ENCODE peak calls at places on chromosomes 4 and X, in six cellular contexts. Z, T, X, C, J and F are unnamed samples.

GRCh38 chrX:68932611-68933010 is 103.8 kb downstream of the EFNB1 start:
- DNase-seq in Z (no peak), T (no peak), X (no peak), C (no peak), J (no peak), F (no peak)

GRCh38 chrX:5646818-5647217 is 581.8 kb downstream of the NLGN4X start:
- DNase-seq in Z (no peak), T (no peak), X (peak; percentile 23), C (no peak), J (no peak), F (no peak)

GRCh38 chrX:112941209-112941788 is 100.7 kb upstream of the AMOT start:
- DNase-seq in Z (no peak), T (peak; percentile 2), X (no peak), C (no peak), J (no peak), F (no peak)

GRCh38 chrX:5080812-5081211 is 1147.9 kb downstream of the NLGN4X start:
- DNase-seq in Z (no peak), T (no peak), X (no peak), C (no peak), J (no peak), F (no peak)

GRCh38 chrX:18828832-18829404 is 121.5 kb downstream of the PPEF1 start:
- DNase-seq in Z (no peak), T (no peak), X (no peak), C (no peak), J (no peak), F (peak; percentile 2)

GRCh38 chr4:183617075-183617474 is 41.9 kb downstream of the RWDD4 start:
- DNase-seq in Z (no peak), T (no peak), X (no peak), C (no peak), J (no peak), F (no peak)

GRCh38 chr4:52059372-52059771 is 8.3 kb downstream of the SPATA18 start:
- DNase-seq in Z (no peak), T (peak; percentile 83), X (no peak), C (no peak), J (no peak), F (peak; percentile 81)

GRCh38 chrX:37553476-37553875 is 18.0 kb upstream of the LANCL3 start:
- DNase-seq in Z (no peak), T (no peak), X (no peak), C (no peak), J (no peak), F (no peak)

GRCh38 chr4:157806176-157806575 is 366.6 kb downstream of the GASK1B start:
- DNase-seq in Z (no peak), T (peak; percentile 25), X (no peak), C (no peak), J (no peak), F (no peak)

GRCh38 chr4:99715286-99715685 is 57.7 kb upstream of the C4orf54 start:
- DNase-seq in Z (no peak), T (no peak), X (no peak), C (no peak), J (no peak), F (no peak)

GRCh38 chrX:44795945-44796450 is 47.8 kb upstream of the DUSP21 start:
- DNase-seq in Z (no peak), T (no peak), X (no peak), C (no peak), J (no peak), F (no peak)

GRCh38 chrX:69024931-69025330 is 140.3 kb downstream of the PJA1 start:
- DNase-seq in Z (peak; percentile 22), T (peak; percentile 82), X (no peak), C (no peak), J (no peak), F (peak; percentile 41)

GRCh38 chr4:76755756-76756155 is 142.2 kb downstream of the SOWAHB start:
- DNase-seq in Z (no peak), T (no peak), X (no peak), C (no peak), J (no peak), F (no peak)